ENCODE peak calls at places on chromosomes 1 and 21, in five cellular contexts. P, G, F, T and A are unnamed samples.

GRCh38 chr1:203668401-203668800 is 41.8 kb downstream of the ATP2B4 start:
- DNase-seq in P (no peak), G (no peak), F (no peak), T (no peak), A (no peak)

GRCh38 chr21:35727830-35728229 is 332.5 kb downstream of the SETD4 start:
- DNase-seq in P (no peak), G (no peak), F (no peak), T (no peak), A (no peak)

GRCh38 chr1:61463220-61463619 is 261.7 kb downstream of the TM2D1 start:
- DNase-seq in P (no peak), G (no peak), F (no peak), T (no peak), A (no peak)

GRCh38 chr1:202860744-202861419 is 28.1 kb downstream of the RABIF start:
- DNase-seq in P (peak; percentile 85), G (peak; percentile 83), F (peak; percentile 22), T (no peak), A (no peak)

GRCh38 chr1:32703479-32704291 is 1.1 kb upstream of the SYNC start:
- DNase-seq in P (peak; percentile 34), G (no peak), F (peak; percentile 99), T (no peak), A (no peak)

GRCh38 chr1:201752333-201752732 is 76.6 kb upstream of the IPO9 start:
- DNase-seq in P (no peak), G (no peak), F (peak; percentile 23), T (no peak), A (no peak)

GRCh38 chr1:35883681-35884155 is 709 bp downstream of the AGO1 start:
- DNase-seq in P (peak; percentile 86), G (peak; percentile 43), F (peak; percentile 17), T (no peak), A (peak; percentile 34)

GRCh38 chr1:75797273-75797588 is 549 bp downstream of the MSH4 start:
- DNase-seq in P (no peak), G (peak; percentile 40), F (no peak), T (no peak), A (no peak)

GRCh38 chr1:21647431-21648373 is 21.5 kb downstream of the RAP1GAP start:
- DNase-seq in P (peak; percentile 93), G (peak; percentile 78), F (peak; percentile 41), T (no peak), A (no peak)

GRCh38 chr1:83995649-83996048 is 3.3 kb downstream of the TTLL7 start:
- DNase-seq in P (no peak), G (no peak), F (no peak), T (no peak), A (no peak)

GRCh38 chr1:156006666-156007376 is 13.9 kb downstream of the SSR2 start:
- DNase-seq in P (no peak), G (no peak), F (no peak), T (no peak), A (no peak)

GRCh38 chr1:159960721-159961381 is 6.8 kb upstream of the SLAMF9 start:
- DNase-seq in P (no peak), G (no peak), F (peak; percentile 62), T (no peak), A (no peak)

GRCh38 chr1:196558424-196558823 is 49.8 kb downstream of the KCNT2 start:
- DNase-seq in P (no peak), G (no peak), F (peak; percentile 84), T (no peak), A (no peak)

GRCh38 chr1:78500529-78500928 is 9.8 kb downstream of the PTGFR start:
- DNase-seq in P (no peak), G (no peak), F (no peak), T (no peak), A (no peak)

GRCh38 chr1:924619-925323 is 1.0 kb downstream of the SAMD11 start:
- DNase-seq in P (peak; percentile 81), G (peak; percentile 66), F (no peak), T (no peak), A (no peak)

GRCh38 chr1:201171063-201172036 is 17.1 kb upstream of the TMEM9 start:
- DNase-seq in P (peak; percentile 66), G (peak; percentile 32), F (peak; percentile 43), T (no peak), A (no peak)

GRCh38 chr1:14238472-14239059 is 359.9 kb upstream of the KAZN start:
- DNase-seq in P (no peak), G (no peak), F (no peak), T (no peak), A (no peak)

GRCh38 chr1:181097242-181097641 is 8.7 kb downstream of the IER5 start:
- DNase-seq in P (no peak), G (no peak), F (no peak), T (no peak), A (no peak)

GRCh38 chr21:33383056-33383888 is 19.9 kb upstream of the IFNGR2 start:
- DNase-seq in P (peak; percentile 10), G (peak; percentile 95), F (peak; percentile 83), T (peak; percentile 96), A (no peak)

GRCh38 chr21:42533306-42533962 is 19.8 kb downstream of the SLC37A1 start:
- DNase-seq in P (no peak), G (no peak), F (no peak), T (no peak), A (no peak)

GRCh38 chr21:31473685-31474345 is 129.8 kb upstream of the TIAM1 start:
- DNase-seq in P (no peak), G (no peak), F (peak; percentile 16), T (no peak), A (no peak)

GRCh38 chr1:205714190-205714905 is 34.0 kb upstream of the SLC45A3 start:
- DNase-seq in P (no peak), G (peak; percentile 66), F (peak; percentile 33), T (no peak), A (no peak)

GRCh38 chr1:155463865-155464264 is 98.7 kb downstream of the ASH1L start:
- DNase-seq in P (no peak), G (peak; percentile 54), F (peak; percentile 82), T (no peak), A (no peak)

GRCh38 chr1:235079443-235079967 is 49.1 kb downstream of the TOMM20 start:
- DNase-seq in P (no peak), G (no peak), F (peak; percentile 54), T (no peak), A (no peak)
- H3K4me3 ChIP-seq in P (no peak overlapping the region), G (no peak overlapping the region), F (no peak overlapping the region), T (no peak overlapping the region), A (no peak overlapping the region)

DNA sequence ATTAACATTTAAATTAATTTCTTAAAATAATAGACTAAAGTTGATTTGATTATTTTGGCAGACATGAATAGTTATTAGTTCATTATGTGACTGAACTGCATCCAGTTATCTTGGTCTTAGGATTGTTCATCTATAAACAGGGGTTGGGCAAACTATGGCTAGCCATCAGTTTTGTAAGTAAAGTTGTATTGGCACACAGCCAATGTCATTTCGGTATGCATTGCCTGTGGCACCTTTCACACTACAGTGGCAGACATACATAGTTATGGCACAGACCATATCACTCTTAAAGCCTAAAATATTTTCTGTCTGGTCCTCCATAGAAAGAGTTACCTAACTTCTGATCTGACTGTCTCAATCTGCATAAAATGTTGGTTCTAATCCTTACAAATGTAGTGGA is 27.2 kb downstream of the ADGRL2 start:
- DNase-seq in P (no peak), G (no peak), F (no peak), T (no peak), A (no peak)
- H3K4me3 ChIP-seq in P (no peak overlapping the region), G (no peak overlapping the region), F (no peak overlapping the region), T (no peak overlapping the region), A (no peak overlapping the region)

GRCh38 chr1:241848680-241849344 is 808 bp downstream of the EXO1 start:
- DNase-seq in P (peak; percentile 20), G (no peak), F (no peak), T (no peak), A (no peak)
- H3K4me3 ChIP-seq in P (peak overlapping the region; percentile 98), G (peak overlapping the region; percentile 89), F (peak overlapping the region; percentile 95), T (peak overlapping the region; percentile 91), A (peak overlapping the region; percentile 98)

DNA sequence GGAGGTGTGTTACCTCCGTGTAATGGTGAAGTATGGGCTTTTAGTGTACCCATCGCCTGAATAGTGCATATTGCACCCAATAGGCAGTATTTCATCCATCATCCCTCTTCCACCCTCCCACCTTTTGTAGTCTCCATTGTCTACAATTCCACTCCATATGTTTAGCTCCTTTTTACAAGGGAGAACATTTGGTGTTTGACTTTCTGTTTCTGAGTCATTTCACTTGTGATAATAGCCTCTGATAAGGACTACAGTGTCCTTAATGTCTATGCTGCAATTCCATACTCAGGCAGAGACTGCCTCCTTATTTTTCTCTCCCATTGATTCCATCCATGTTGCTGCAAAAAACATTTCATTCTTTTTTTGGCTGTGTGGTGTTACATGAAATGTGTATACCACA is 48.7 kb downstream of the OVGP1 start:
- DNase-seq in P (no peak), G (no peak), F (no peak), T (no peak), A (no peak)
- H3K4me3 ChIP-seq in P (no peak overlapping the region), G (no peak overlapping the region), F (no peak overlapping the region), T (no peak overlapping the region), A (no peak overlapping the region)

GRCh38 chr1:118987431-118988185 is 535 bp downstream of the TBX15 start:
- DNase-seq in P (peak; percentile 82), G (no peak), F (peak; percentile 35), T (no peak), A (no peak)
- H3K4me3 ChIP-seq in P (peak overlapping the region; percentile 47), G (no peak overlapping the region), F (peak overlapping the region; percentile 62), T (no peak overlapping the region), A (no peak overlapping the region)

GRCh38 chr1:7905262-7905661 is 35.4 kb downstream of the TNFRSF9 start:
- DNase-seq in P (no peak), G (no peak), F (no peak), T (no peak), A (no peak)

GRCh38 chr1:7899741-7900140 is 40.9 kb downstream of the TNFRSF9 start:
- DNase-seq in P (no peak), G (peak; percentile 76), F (peak; percentile 56), T (no peak), A (peak; percentile 5)

GRCh38 chr1:7898962-7899361 is 41.7 kb downstream of the TNFRSF9 start:
- DNase-seq in P (no peak), G (peak; percentile 15), F (no peak), T (no peak), A (no peak)

GRCh38 chr1:7896994-7897393 is 43.6 kb downstream of the TNFRSF9 start:
- DNase-seq in P (no peak), G (no peak), F (no peak), T (no peak), A (no peak)

GRCh38 chr1:7902478-7903084 is 38.1 kb downstream of the TNFRSF9 start:
- DNase-seq in P (peak; percentile 86), G (peak; percentile 73), F (peak; percentile 59), T (no peak), A (peak; percentile 48)
- H3K4me3 ChIP-seq in P (no peak overlapping the region), G (no peak overlapping the region), F (no peak overlapping the region), T (no peak overlapping the region), A (no peak overlapping the region)